ENCODE peak calls at places on chromosomes 13 and 19, in six cellular contexts. R is lower lobe of right lung; V is CD4-positive, alpha-beta memory T cell; J is RPMI8226; X is HS-27A; Q is cortex of kidney. D is an unnamed sample.
A peak's percentile ranks its signal among the peaks of the same experiment; 100 is the strongest.

GRCh38 chr19:38731654-38732301 is 12.5 kb downstream of the CAPN12 start:
- DNase-seq in Q (no peak), J (no peak), X (no peak), R (peak; percentile 71), V (no peak), D (no peak)

GRCh38 chr19:4343845-4344713 is 717 bp downstream of the MPND start:
- DNase-seq in V (no peak), J (peak; percentile 25), X (no peak), R (no peak), Q (no peak), D (no peak)

GRCh38 chr19:1417681-1418493 is 10.5 kb downstream of the DAZAP1 start:
- DNase-seq in J (no peak), V (no peak), Q (no peak), R (no peak), X (no peak), D (no peak)

GRCh38 chr19:39736088-39736487 is 1.7 kb downstream of the CLC start:
- DNase-seq in Q (no peak), J (no peak), R (no peak), X (no peak), V (no peak), D (no peak)

GRCh38 chr13:75181906-75182305 is 300.1 kb downstream of the TBC1D4 start:
- DNase-seq in X (peak; percentile 50), J (no peak), R (no peak), Q (no peak), V (no peak), D (no peak)

GRCh38 chr13:41496420-41497234 is 39.3 kb downstream of the RGCC start:
- DNase-seq in J (no peak), V (no peak), X (no peak), Q (no peak), R (no peak), D (no peak)

GRCh38 chr19:5621311-5621944 is 1.1 kb downstream of the SAFB2 start:
- DNase-seq in R (no peak), J (peak; percentile 15), X (no peak), V (no peak), Q (no peak), D (no peak)

GRCh38 chr19:38734426-38735256 is 9.6 kb downstream of the CAPN12 start:
- DNase-seq in X (no peak), Q (no peak), V (peak; percentile 36), J (peak; percentile 43), R (peak; percentile 62), D (peak; percentile 48)

GRCh38 chr13:38141792-38142191 is 207.9 kb upstream of the UFM1 start:
- DNase-seq in Q (no peak), J (no peak), V (no peak), R (no peak), X (no peak), D (no peak)

GRCh38 chr13:40366119-40366518 is 300.3 kb downstream of the FOXO1 start:
- DNase-seq in X (no peak), R (no peak), V (no peak), J (no peak), Q (no peak), D (no peak)

GRCh38 chr13:40933508-40933907 is 85.6 kb downstream of the ELF1 start:
- DNase-seq in X (no peak), V (no peak), R (no peak), J (no peak), Q (no peak), D (peak; percentile 82)

GRCh38 chr13:44759222-44759721 is 183.1 kb upstream of the TSC22D1 start:
- DNase-seq in R (no peak), V (no peak), Q (no peak), J (no peak), X (no peak), D (no peak)

GRCh38 chr19:35013047-35013819 is 13.1 kb downstream of the GRAMD1A start:
- DNase-seq in V (peak; percentile 79), Q (no peak), X (no peak), J (peak; percentile 23), R (peak; percentile 84), D (peak; percentile 68)

GRCh38 chr19:3381701-3382372 is 15.5 kb downstream of the NFIC start:
- DNase-seq in Q (no peak), V (no peak), R (no peak), J (no peak), X (no peak), D (no peak)

GRCh38 chr19:35226748-35227147 is 1.8 kb downstream of the FAM187B start:
- DNase-seq in R (no peak), X (no peak), V (no peak), Q (no peak), J (no peak), D (no peak)

GRCh38 chr19:12840091-12841079 is 2.1 kb downstream of the MAST1 start:
- DNase-seq in X (no peak), V (no peak), R (peak; percentile 77), Q (no peak), J (peak; percentile 30), D (peak; percentile 88)

GRCh38 chr13:45875951-45876350 is 24.4 kb upstream of the SIAH3 start:
- DNase-seq in X (no peak), Q (no peak), J (no peak), V (no peak), R (no peak), D (no peak)

GRCh38 chr19:38653028-38653571 is 5.7 kb downstream of the ACTN4 start:
- DNase-seq in R (no peak), V (no peak), J (no peak), X (no peak), Q (no peak), D (no peak)

GRCh38 chr19:35264281-35265125 is 4.3 kb upstream of the USF2 start:
- DNase-seq in R (peak; percentile 29), X (no peak), Q (no peak), V (no peak), J (no peak), D (no peak)

GRCh38 chr19:34475026-34475974 is 6.3 kb upstream of the WTIP start:
- DNase-seq in X (peak; percentile 74), J (no peak), R (no peak), V (no peak), Q (no peak), D (no peak)

GRCh38 chr19:2059422-2060201 is 8.6 kb upstream of the MKNK2 start:
- DNase-seq in J (no peak), X (no peak), V (no peak), R (peak; percentile 92), Q (no peak), D (no peak)

GRCh38 chr13:98548230-98548629 is 28.7 kb downstream of the STK24 start:
- DNase-seq in X (no peak), Q (no peak), V (no peak), R (no peak), J (no peak), D (no peak)

GRCh38 chr19:49843265-49843664 is 7.7 kb upstream of the PTOV1 start:
- DNase-seq in X (no peak), Q (no peak), J (no peak), V (no peak), R (no peak), D (peak; percentile 39)

GRCh38 chr13:99256709-99257108 is 1.5 kb downstream of the GPR18 start:
- DNase-seq in X (no peak), Q (no peak), V (no peak), R (no peak), J (no peak), D (peak; percentile 85)

GRCh38 chr13:51919531-51919930 is 57.8 kb downstream of the CCDC70 start:
- DNase-seq in V (no peak), R (no peak), Q (no peak), J (no peak), X (no peak), D (no peak)

GRCh38 chr13:59358014-59358413 is 805.7 kb downstream of the DIAPH3 start:
- DNase-seq in X (no peak), V (no peak), Q (no peak), J (no peak), R (no peak), D (no peak)

GRCh38 chr13:34155931-34156607 is 338.1 kb downstream of the RFC3 start:
- DNase-seq in R (no peak), J (no peak), Q (no peak), X (no peak), V (no peak), D (no peak)

GRCh38 chr13:108342369-108343289 is 73.1 kb downstream of the TNFSF13B start:
- DNase-seq in V (peak; percentile 56), X (no peak), R (no peak), Q (no peak), J (peak; percentile 3), D (peak; percentile 55)

GRCh38 chr13:30963794-30964193 is 31.3 kb downstream of the TEX26 start:
- DNase-seq in V (no peak), R (peak; percentile 50), J (no peak), Q (no peak), X (no peak), D (no peak)

GRCh38 chr13:77176350-77176749 is 149.4 kb upstream of the FBXL3 start:
- DNase-seq in Q (no peak), V (no peak), J (no peak), R (no peak), X (no peak), D (no peak)

GRCh38 chr19:41575998-41576397 is at the start of gene CEACAM21:
- DNase-seq in R (peak; percentile 86), J (peak; percentile 57), X (no peak), V (no peak), Q (no peak), D (peak; percentile 60)